ENCODE peak calls at places on chromosomes 6 and 20, in five cellular contexts. P is H1, T is HepG2, Y is K562, L is GM12878. V is an unnamed sample.

GRCh38 chr6:80403365-80403764 is 296.9 kb downstream of the BCKDHB start:
- DNase-seq in L (no peak), Y (no peak), P (no peak), T (no peak), V (no peak)

GRCh38 chr6:41214559-41215238 is 13.4 kb upstream of the TREML4 start:
- DNase-seq in P (no peak), Y (no peak), T (peak; percentile 25), L (no peak), V (no peak)

GRCh38 chr6:24802271-24803059 is 3.7 kb upstream of the ARMH2 start:
- DNase-seq in L (no peak), Y (no peak), P (no peak), T (peak; percentile 61), V (no peak)

GRCh38 chr20:59123011-59123676 is 40.5 kb upstream of the ZNF831 start:
- DNase-seq in L (no peak), P (no peak), Y (no peak), T (no peak), V (no peak)

GRCh38 chr20:63150391-63150898 is 65.5 kb downstream of the YTHDF1 start:
- DNase-seq in L (no peak), T (no peak), Y (no peak), P (no peak), V (no peak)

GRCh38 chr6:146881228-146882181 is 282.7 kb downstream of the ADGB start:
- DNase-seq in L (no peak), T (no peak), P (no peak), Y (peak; percentile 71), V (no peak)

GRCh38 chr6:25193865-25194679 is 85.1 kb upstream of the CARMIL1 start:
- DNase-seq in T (no peak), Y (no peak), L (no peak), P (no peak), V (peak; percentile 17)

GRCh38 chr20:49404461-49404860 is 78.0 kb downstream of the KCNB1 start:
- DNase-seq in T (no peak), L (no peak), Y (no peak), P (no peak), V (no peak)

GRCh38 chr6:28988536-28989415 is 16.3 kb downstream of the ZNF311 start:
- DNase-seq in T (no peak), P (peak; percentile 92), L (no peak), Y (peak; percentile 87), V (peak; percentile 16)

GRCh38 chr20:43584448-43585138 is 6.1 kb upstream of the IFT52 start:
- DNase-seq in P (no peak), Y (no peak), L (no peak), T (peak; percentile 74), V (no peak)

GRCh38 chr6:40960784-40961430 is 78.1 kb downstream of the UNC5CL start:
- DNase-seq in P (no peak), L (no peak), Y (no peak), T (peak; percentile 34), V (no peak)

GRCh38 chr6:6058054-6058444 is 51.3 kb upstream of the NRN1 start:
- DNase-seq in T (no peak), P (no peak), L (no peak), Y (no peak), V (no peak)

GRCh38 chr20:50848341-50848808 is 53.5 kb downstream of the BCAS4 start:
- DNase-seq in Y (no peak), T (no peak), L (no peak), P (no peak), V (no peak)

GRCh38 chr20:46433051-46433450 is 26.6 kb upstream of the ELMO2 start:
- DNase-seq in T (no peak), P (no peak), L (no peak), Y (no peak), V (no peak)

GRCh38 chr6:128303870-128304269 is 216.5 kb downstream of the PTPRK start:
- DNase-seq in P (no peak), T (no peak), Y (no peak), L (no peak), V (no peak)

GRCh38 chr6:14074723-14075503 is 42.7 kb upstream of the CD83 start:
- DNase-seq in P (no peak), T (no peak), Y (no peak), L (no peak), V (no peak)

GRCh38 chr6:47144306-47144705 is 102.2 kb upstream of the ADGRF1 start:
- DNase-seq in P (no peak), L (no peak), T (no peak), Y (no peak), V (no peak)

GRCh38 chr20:19875746-19876145 is 117.7 kb downstream of the RIN2 start:
- DNase-seq in P (no peak), Y (no peak), L (no peak), T (no peak), V (no peak)

GRCh38 chr20:32749914-32750637 is 6.8 kb upstream of the COMMD7 start:
- DNase-seq in Y (peak; percentile 44), P (peak; percentile 79), L (no peak), T (no peak), V (no peak)

GRCh38 chr6:55678330-55679224 is 99.6 kb upstream of the HMGCLL1 start:
- DNase-seq in T (no peak), P (no peak), Y (no peak), L (no peak), V (no peak)

GRCh38 chr6:159089909-159090308 is 45.1 kb upstream of the TAGAP start:
- DNase-seq in P (no peak), Y (no peak), T (no peak), L (no peak), V (no peak)

GRCh38 chr6:100665041-100665380 is 200.3 kb upstream of the SIM1 start:
- DNase-seq in Y (no peak), L (peak; percentile 59), P (no peak), T (no peak), V (no peak)
- TF ChIP-seq RFX5 in Y (no peak), L (no peak), P (no peak), T (no peak), V (no peak)

GRCh38 chr6:78995946-78996345 is 82.1 kb downstream of the PHIP start:
- DNase-seq in T (no peak), P (no peak), L (no peak), Y (peak; percentile 5), V (no peak)
- TF ChIP-seq HDAC2 in T (no peak), P (no peak), L (no peak), Y (no peak), V (no peak)

DNA sequence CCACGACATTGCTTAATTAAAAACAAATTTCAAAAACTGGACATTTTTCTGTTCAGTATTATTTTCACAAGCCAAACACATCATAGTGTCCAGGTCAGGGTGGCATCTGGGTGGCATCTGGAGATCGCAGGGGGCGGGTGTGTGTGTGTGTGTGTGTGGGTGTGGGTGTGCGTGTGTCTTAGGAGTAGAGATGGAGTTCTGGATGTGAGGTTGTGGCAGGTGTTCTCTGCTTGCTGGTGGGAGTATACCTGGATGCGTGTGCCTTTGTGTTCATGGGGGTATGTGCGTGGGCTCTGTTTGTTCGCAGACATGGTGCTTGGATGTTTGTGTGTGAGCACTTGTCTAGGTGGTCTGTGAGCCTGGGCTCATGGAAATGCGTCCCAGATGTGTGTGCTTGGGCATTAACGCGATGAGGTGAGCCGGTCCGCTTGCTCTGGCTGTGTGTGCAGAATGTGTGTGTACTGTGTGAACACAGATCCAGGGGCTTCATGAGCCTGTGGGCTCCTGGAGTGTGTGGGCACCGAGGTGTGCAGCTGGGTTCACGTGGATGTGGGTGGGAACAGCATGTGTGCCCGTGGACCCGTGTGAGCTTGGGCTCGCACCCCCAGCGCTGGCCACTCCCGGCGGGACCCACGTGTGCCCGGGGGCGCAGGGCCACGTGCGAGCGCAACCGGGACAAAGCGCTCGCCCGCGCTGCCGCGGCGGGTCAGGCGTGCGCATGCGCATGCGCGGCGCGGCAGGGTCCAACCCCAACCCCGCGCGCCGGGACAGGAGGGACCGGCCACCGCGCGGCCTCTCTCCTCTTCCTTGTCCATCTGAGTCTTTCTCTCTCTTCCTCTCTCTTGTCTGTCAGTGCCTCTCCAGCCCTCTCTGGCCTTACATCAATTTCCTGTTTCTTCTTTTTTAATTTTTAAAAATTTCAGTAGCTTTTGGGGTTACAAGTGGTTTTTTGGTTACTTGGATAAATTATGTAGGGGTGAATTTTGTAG is 60.4 kb downstream of the SRC start:
- DNase-seq in L (no peak), Y (peak; percentile 75), P (no peak), T (no peak), V (peak; percentile 59)
- TF ChIP-seq RFX5 in L (no peak), Y (no peak), P (no peak), T (peak; percentile 38), V (no peak)

GRCh38 chr6:125678601-125679000 is 70.8 kb upstream of the HEY2 start:
- DNase-seq in L (no peak), T (no peak), P (no peak), Y (no peak), V (no peak)
- TF ChIP-seq HDAC2 in L (no peak), T (no peak), P (no peak), Y (no peak), V (no peak)

DNA sequence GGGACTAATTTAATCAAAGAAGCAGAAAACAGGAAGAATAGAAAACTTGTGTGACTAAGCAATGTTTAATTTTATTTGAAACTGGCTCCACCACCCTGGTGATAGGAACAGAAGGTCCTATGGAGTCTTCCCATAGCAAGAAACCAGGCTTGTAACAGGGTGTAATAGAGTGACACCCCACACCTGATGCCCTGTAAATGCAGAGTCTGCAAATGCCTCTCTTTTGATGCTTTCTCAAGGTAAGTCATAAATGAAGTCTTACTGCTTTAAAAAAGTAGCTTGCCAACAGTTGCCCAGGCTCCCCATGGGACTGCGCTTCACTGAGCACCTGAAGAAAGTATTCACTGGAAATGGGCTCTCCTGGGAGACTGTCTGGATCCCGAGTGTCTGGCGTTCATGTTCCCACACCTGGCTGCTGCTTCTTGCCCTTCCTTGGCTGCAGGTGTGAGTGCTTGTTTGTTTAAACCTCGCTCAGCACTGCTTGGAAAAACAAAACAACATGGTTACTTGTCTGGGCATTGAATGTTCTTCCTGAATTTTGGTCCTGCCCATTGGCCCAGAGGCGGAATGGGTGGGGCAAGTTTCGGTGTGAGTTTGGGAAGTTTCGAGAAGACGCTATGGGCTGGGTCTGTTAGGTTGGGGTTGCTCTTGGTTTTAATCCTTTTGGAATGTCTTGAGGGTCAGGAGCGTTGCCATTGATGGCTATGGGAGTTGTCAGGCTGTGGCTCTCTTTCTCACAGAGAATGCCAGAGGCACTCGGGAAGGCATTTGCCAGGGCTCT is 134.7 kb downstream of the LRRC1 start:
- DNase-seq in L (no peak), T (no peak), P (no peak), Y (no peak), V (no peak)
- TF ChIP-seq RFX5 in L (no peak), T (no peak), P (no peak), Y (no peak), V (no peak)

GRCh38 chr6:38639498-38640215 is at the start of gene BTBD9:
- DNase-seq in T (peak; percentile 45), L (peak; percentile 44), Y (peak; percentile 87), P (peak; percentile 36), V (peak; percentile 34)
- TF ChIP-seq HDAC2 in T (no peak), L (no peak), Y (no peak), P (no peak), V (no peak)

DNA sequence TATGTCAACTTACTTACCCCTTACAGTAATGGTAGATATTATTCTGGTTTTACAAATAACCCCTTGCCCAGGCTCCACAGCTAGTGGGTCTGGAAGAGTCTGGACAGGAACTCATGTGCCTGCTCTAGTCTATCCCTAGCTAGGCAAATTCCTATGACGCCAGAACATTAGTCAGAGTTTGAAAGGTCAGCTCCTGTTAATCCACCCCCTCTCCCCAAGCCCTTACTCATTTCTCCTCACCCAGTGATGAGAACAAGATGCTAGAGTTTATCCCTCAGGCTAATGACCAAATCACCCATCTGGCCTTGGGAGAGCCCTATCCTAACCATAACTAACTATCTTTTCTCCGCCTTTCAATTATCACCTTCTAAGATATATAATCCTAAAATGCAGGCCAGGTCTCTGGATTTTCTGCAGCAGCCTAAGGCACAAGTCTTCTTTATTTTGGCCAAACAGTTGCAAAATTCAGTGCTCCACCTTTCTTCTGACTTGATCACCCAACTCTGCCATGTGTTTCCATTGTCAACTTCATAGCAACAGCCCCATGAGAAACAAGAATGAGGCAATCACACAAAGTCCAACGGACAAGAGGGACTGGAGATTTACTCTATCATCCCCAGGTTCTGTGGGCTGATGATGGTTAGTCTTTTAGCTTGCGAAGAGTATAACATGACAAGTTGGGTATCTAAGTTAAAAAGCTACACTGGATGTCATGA is 113.3 kb downstream of the TASP1 start:
- DNase-seq in P (no peak), Y (no peak), T (peak; percentile 68), L (no peak), V (peak; percentile 87)
- TF ChIP-seq RFX5 in P (no peak), Y (no peak), T (no peak), L (no peak), V (no peak)

V was measured in A549.